ENCODE peak calls at places on chromosome 18, in eight cellular contexts. One of them, this sample, is unnamed.

GRCh38 chr18:80259610-80260009 is 12.3 kb upstream of the PARD6G start:
- DNase-seq in MCF 10A: no peak
- DNase-seq in nephron progenitor cell: no peak
- DNase-seq in neural progenitor cell: no peak
- DNase-seq in AG04450: no peak
- DNase-seq in GM12865: no peak
- DNase-seq in GM20000: no peak
- DNase-seq in fibroblast of lung: no peak
- DNase-seq in this sample: no peak

GRCh38 chr18:76420888-76421287 is 74.2 kb downstream of the ZNF516 start:
- DNase-seq in AG04450: no peak
- DNase-seq in MCF 10A: no peak
- DNase-seq in fibroblast of lung: no peak
- DNase-seq in neural progenitor cell: no peak
- DNase-seq in nephron progenitor cell: no peak
- DNase-seq in GM12865: no peak
- DNase-seq in GM20000: no peak
- DNase-seq in this sample: no peak

GRCh38 chr18:67977067-67977616 is 460.6 kb upstream of the DSEL start:
- DNase-seq in GM12865: no peak
- DNase-seq in MCF 10A: no peak
- DNase-seq in nephron progenitor cell: no peak
- DNase-seq in AG04450: no peak
- DNase-seq in fibroblast of lung: no peak
- DNase-seq in GM20000: no peak
- DNase-seq in neural progenitor cell: no peak
- DNase-seq in this sample: no peak

GRCh38 chr18:78789850-78790249 is 189.8 kb upstream of the SALL3 start:
- DNase-seq in neural progenitor cell: no peak
- DNase-seq in MCF 10A: no peak
- DNase-seq in nephron progenitor cell: no peak
- DNase-seq in fibroblast of lung: no peak
- DNase-seq in GM20000: no peak
- DNase-seq in AG04450: no peak
- DNase-seq in GM12865: no peak
- DNase-seq in this sample: no peak

GRCh38 chr18:58264846-58265245 is 220.8 kb downstream of the NEDD4L start:
- DNase-seq in GM20000: no peak
- DNase-seq in GM12865: no peak
- DNase-seq in MCF 10A: no peak
- DNase-seq in fibroblast of lung: no peak
- DNase-seq in nephron progenitor cell: no peak
- DNase-seq in neural progenitor cell: no peak
- DNase-seq in AG04450: no peak
- DNase-seq in this sample: no peak

GRCh38 chr18:46732801-46733200 is 24.1 kb downstream of the ST8SIA5 start:
- DNase-seq in GM20000: no peak
- DNase-seq in MCF 10A: no peak
- DNase-seq in AG04450: no peak
- DNase-seq in GM12865: no peak
- DNase-seq in nephron progenitor cell: no peak
- DNase-seq in neural progenitor cell: no peak
- DNase-seq in fibroblast of lung: no peak
- DNase-seq in this sample: no peak

GRCh38 chr18:28854964-28855363 is 678.0 kb upstream of the CDH2 start:
- DNase-seq in AG04450: no peak
- DNase-seq in GM20000: no peak
- DNase-seq in nephron progenitor cell: no peak
- DNase-seq in neural progenitor cell: no peak
- DNase-seq in MCF 10A: no peak
- DNase-seq in fibroblast of lung: peak
- DNase-seq in GM12865: no peak
- DNase-seq in this sample: peak

GRCh38 chr18:62485684-62486083 is 37.1 kb upstream of the ZCCHC2 start:
- DNase-seq in nephron progenitor cell: no peak
- DNase-seq in AG04450: peak
- DNase-seq in GM20000: no peak
- DNase-seq in fibroblast of lung: peak
- DNase-seq in GM12865: no peak
- DNase-seq in MCF 10A: peak
- DNase-seq in neural progenitor cell: no peak
- DNase-seq in this sample: peak

GRCh38 chr18:62720048-62720447 is 4.7 kb downstream of the PHLPP1 start:
- DNase-seq in nephron progenitor cell: no peak
- DNase-seq in MCF 10A: no peak
- DNase-seq in fibroblast of lung: peak
- DNase-seq in AG04450: no peak
- DNase-seq in GM12865: no peak
- DNase-seq in GM20000: no peak
- DNase-seq in neural progenitor cell: no peak
- DNase-seq in this sample: no peak

GRCh38 chr18:1049173-1049572 is 144.5 kb downstream of the ADCYAP1 start:
- DNase-seq in AG04450: no peak
- DNase-seq in GM12865: no peak
- DNase-seq in GM20000: no peak
- DNase-seq in MCF 10A: no peak
- DNase-seq in neural progenitor cell: no peak
- DNase-seq in fibroblast of lung: no peak
- DNase-seq in nephron progenitor cell: no peak
- DNase-seq in this sample: no peak

GRCh38 chr18:45413180-45413836 is 202.0 kb upstream of the SLC14A2 start:
- DNase-seq in MCF 10A: peak
- DNase-seq in GM20000: no peak
- DNase-seq in AG04450: no peak
- DNase-seq in fibroblast of lung: no peak
- DNase-seq in neural progenitor cell: no peak
- DNase-seq in GM12865: no peak
- DNase-seq in nephron progenitor cell: no peak
- DNase-seq in this sample: peak

GRCh38 chr18:58860747-58861224 is 3.9 kb upstream of the ZNF532 start:
- DNase-seq in GM12865: no peak
- DNase-seq in MCF 10A: no peak
- DNase-seq in fibroblast of lung: no peak
- DNase-seq in nephron progenitor cell: no peak
- DNase-seq in neural progenitor cell: no peak
- DNase-seq in GM20000: no peak
- DNase-seq in AG04450: no peak
- DNase-seq in this sample: peak

GRCh38 chr18:7272268-7273049 is 41.6 kb downstream of the LRRC30 start:
- DNase-seq in nephron progenitor cell: peak
- DNase-seq in neural progenitor cell: peak
- DNase-seq in AG04450: peak
- DNase-seq in fibroblast of lung: peak
- DNase-seq in GM20000: no peak
- DNase-seq in MCF 10A: peak
- DNase-seq in GM12865: no peak
- DNase-seq in this sample: peak

GRCh38 chr18:68263481-68263880 is 451.4 kb downstream of the TMX3 start:
- DNase-seq in AG04450: no peak
- DNase-seq in MCF 10A: peak
- DNase-seq in GM12865: no peak
- DNase-seq in nephron progenitor cell: no peak
- DNase-seq in GM20000: no peak
- DNase-seq in fibroblast of lung: peak
- DNase-seq in neural progenitor cell: no peak
- DNase-seq in this sample: peak

GRCh38 chr18:58896734-58897508 is 32.2 kb downstream of the ZNF532 start:
- DNase-seq in AG04450: no peak
- DNase-seq in GM20000: no peak
- DNase-seq in MCF 10A: no peak
- DNase-seq in GM12865: no peak
- DNase-seq in nephron progenitor cell: no peak
- DNase-seq in fibroblast of lung: no peak
- DNase-seq in neural progenitor cell: no peak
- DNase-seq in this sample: no peak

GRCh38 chr18:62637807-62638687 is 77.3 kb upstream of the PHLPP1 start:
- DNase-seq in neural progenitor cell: peak
- DNase-seq in MCF 10A: peak
- DNase-seq in nephron progenitor cell: no peak
- DNase-seq in fibroblast of lung: no peak
- DNase-seq in GM20000: peak
- DNase-seq in GM12865: peak
- DNase-seq in AG04450: no peak
- DNase-seq in this sample: no peak

GRCh38 chr18:79245517-79246001 is 150.2 kb upstream of the NFATC1 start:
- DNase-seq in GM12865: no peak
- DNase-seq in neural progenitor cell: no peak
- DNase-seq in MCF 10A: peak
- DNase-seq in fibroblast of lung: no peak
- DNase-seq in nephron progenitor cell: no peak
- DNase-seq in AG04450: no peak
- DNase-seq in GM20000: no peak
- DNase-seq in this sample: no peak

GRCh38 chr18:55879331-55879730 is 291.3 kb upstream of the TCF4 start:
- DNase-seq in AG04450: no peak
- DNase-seq in MCF 10A: no peak
- DNase-seq in fibroblast of lung: peak
- DNase-seq in neural progenitor cell: no peak
- DNase-seq in nephron progenitor cell: no peak
- DNase-seq in GM20000: no peak
- DNase-seq in GM12865: no peak
- DNase-seq in this sample: peak

GRCh38 chr18:62287753-62288668 is 37.1 kb upstream of the TNFRSF11A start:
- DNase-seq in GM12865: no peak
- DNase-seq in GM20000: no peak
- DNase-seq in MCF 10A: no peak
- DNase-seq in nephron progenitor cell: no peak
- DNase-seq in fibroblast of lung: no peak
- DNase-seq in neural progenitor cell: no peak
- DNase-seq in AG04450: no peak
- DNase-seq in this sample: no peak

GRCh38 chr18:519019-519879 is 18.7 kb upstream of the COLEC12 start:
- DNase-seq in GM20000: peak
- DNase-seq in MCF 10A: no peak
- DNase-seq in GM12865: peak
- DNase-seq in fibroblast of lung: peak
- DNase-seq in nephron progenitor cell: no peak
- DNase-seq in neural progenitor cell: no peak
- DNase-seq in AG04450: peak
- DNase-seq in this sample: peak

GRCh38 chr18:48359626-48360025 is 49.6 kb downstream of the ZBTB7C start:
- DNase-seq in AG04450: no peak
- DNase-seq in nephron progenitor cell: no peak
- DNase-seq in neural progenitor cell: no peak
- DNase-seq in GM20000: no peak
- DNase-seq in MCF 10A: no peak
- DNase-seq in GM12865: no peak
- DNase-seq in fibroblast of lung: no peak
- DNase-seq in this sample: no peak

GRCh38 chr18:39863916-39864315 is 2091.1 kb upstream of the PIK3C3 start:
- DNase-seq in fibroblast of lung: no peak
- DNase-seq in neural progenitor cell: no peak
- DNase-seq in GM12865: no peak
- DNase-seq in GM20000: no peak
- DNase-seq in AG04450: no peak
- DNase-seq in nephron progenitor cell: no peak
- DNase-seq in MCF 10A: no peak
- DNase-seq in this sample: no peak

GRCh38 chr18:10892801-10893595 is 256.4 kb downstream of the PIEZO2 start:
- DNase-seq in GM20000: no peak
- DNase-seq in GM12865: no peak
- DNase-seq in AG04450: no peak
- DNase-seq in fibroblast of lung: no peak
- DNase-seq in neural progenitor cell: no peak
- DNase-seq in nephron progenitor cell: peak
- DNase-seq in MCF 10A: no peak
- DNase-seq in this sample: peak

GRCh38 chr18:23036611-23037259 is 98.5 kb upstream of the CABLES1 start:
- DNase-seq in MCF 10A: no peak
- DNase-seq in fibroblast of lung: no peak
- DNase-seq in AG04450: no peak
- DNase-seq in GM20000: no peak
- DNase-seq in nephron progenitor cell: no peak
- DNase-seq in neural progenitor cell: no peak
- DNase-seq in GM12865: no peak
- DNase-seq in this sample: no peak
- TF ChIP-seq CTCF in MCF 10A: no peak
- TF ChIP-seq CTCF in fibroblast of lung: no peak
- TF ChIP-seq CTCF in AG04450: no peak
- TF ChIP-seq CTCF in GM20000: no peak
- TF ChIP-seq CTCF in nephron progenitor cell: no peak
- TF ChIP-seq CTCF in neural progenitor cell: no peak
- TF ChIP-seq CTCF in GM12865: no peak
- TF ChIP-seq CTCF in this sample: no peak

DNA sequence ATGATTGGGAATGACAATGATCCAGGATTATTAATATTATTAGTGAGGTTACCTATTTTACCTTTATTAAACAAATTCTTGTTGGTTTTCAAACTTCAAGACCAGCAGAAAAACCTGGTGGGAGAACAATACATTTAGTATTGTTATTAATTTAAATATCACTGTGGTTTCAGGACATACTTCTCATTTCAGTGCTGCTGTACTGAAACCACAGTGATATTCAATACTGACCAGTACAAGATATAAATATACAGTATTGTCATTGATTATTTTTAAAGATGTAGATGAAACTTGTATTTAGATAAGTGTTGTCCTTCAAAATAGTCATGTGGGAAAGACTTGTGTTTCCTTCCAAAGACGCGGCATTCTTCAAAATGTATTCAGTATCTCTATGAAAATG is 1047.3 kb upstream of the CELF4 start:
- DNase-seq in AG04450: no peak
- DNase-seq in fibroblast of lung: no peak
- DNase-seq in neural progenitor cell: no peak
- DNase-seq in nephron progenitor cell: no peak
- DNase-seq in GM20000: no peak
- DNase-seq in GM12865: no peak
- DNase-seq in MCF 10A: no peak
- DNase-seq in this sample: no peak
- TF ChIP-seq CTCF in AG04450: no peak
- TF ChIP-seq CTCF in fibroblast of lung: no peak
- TF ChIP-seq CTCF in neural progenitor cell: no peak
- TF ChIP-seq CTCF in nephron progenitor cell: no peak
- TF ChIP-seq CTCF in GM20000: no peak
- TF ChIP-seq CTCF in GM12865: no peak
- TF ChIP-seq CTCF in MCF 10A: no peak
- TF ChIP-seq CTCF in this sample: no peak

GRCh38 chr18:13223341-13224148 is 5.0 kb downstream of the LDLRAD4 start:
- DNase-seq in fibroblast of lung: no peak
- DNase-seq in neural progenitor cell: peak
- DNase-seq in MCF 10A: no peak
- DNase-seq in GM20000: no peak
- DNase-seq in AG04450: no peak
- DNase-seq in nephron progenitor cell: no peak
- DNase-seq in GM12865: no peak
- DNase-seq in this sample: no peak
- TF ChIP-seq CTCF in fibroblast of lung: no peak
- TF ChIP-seq CTCF in neural progenitor cell: no peak
- TF ChIP-seq CTCF in MCF 10A: no peak
- TF ChIP-seq CTCF in GM20000: no peak
- TF ChIP-seq CTCF in AG04450: no peak
- TF ChIP-seq CTCF in nephron progenitor cell: no peak
- TF ChIP-seq CTCF in GM12865: no peak
- TF ChIP-seq CTCF in this sample: no peak

DNA sequence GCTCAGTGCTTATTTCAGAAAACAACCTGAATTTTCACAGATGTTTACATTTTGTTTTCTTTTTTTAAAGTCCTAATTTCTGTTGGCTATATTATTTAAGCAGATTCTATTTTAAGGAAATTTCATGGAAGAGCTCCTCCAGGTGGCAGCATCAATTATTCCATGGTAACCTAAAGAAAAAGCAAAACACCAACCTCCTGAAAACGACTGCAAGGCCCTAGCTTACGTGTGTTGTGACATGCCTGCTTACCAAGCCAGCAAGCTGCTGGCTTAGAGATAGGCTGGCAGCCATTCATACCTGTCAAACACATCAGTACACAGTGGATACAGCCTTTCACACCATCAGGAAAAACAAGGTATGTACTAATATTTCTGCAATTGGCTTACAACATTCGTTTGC is 64.9 kb downstream of the LPIN2 start:
- DNase-seq in fibroblast of lung: peak
- DNase-seq in neural progenitor cell: peak
- DNase-seq in AG04450: no peak
- DNase-seq in MCF 10A: peak
- DNase-seq in GM20000: no peak
- DNase-seq in nephron progenitor cell: no peak
- DNase-seq in GM12865: no peak
- DNase-seq in this sample: peak
- TF ChIP-seq CTCF in fibroblast of lung: peak
- TF ChIP-seq CTCF in neural progenitor cell: peak
- TF ChIP-seq CTCF in AG04450: peak
- TF ChIP-seq CTCF in MCF 10A: peak
- TF ChIP-seq CTCF in GM20000: no peak
- TF ChIP-seq CTCF in nephron progenitor cell: peak
- TF ChIP-seq CTCF in GM12865: no peak
- TF ChIP-seq CTCF in this sample: peak

This sample was measured in fibroblast of the aortic adventitia.